ENCODE peak calls at places on chromosomes 4 and X, in nine cellular contexts. C, N, X, H, Z, K, M, D and R are unnamed samples.

GRCh38 chr4:23680616-23681518 is 209.0 kb downstream of the PPARGC1A start:
- DNase-seq in C (no peak), N (no peak), X (no peak), H (no peak), Z (no peak), K (peak; percentile 9), M (peak; percentile 26), D (no peak), R (no peak)

GRCh38 chr4:15906024-15906443 is 32.5 kb downstream of the FGFBP1 start:
- DNase-seq in C (peak; percentile 100), N (peak; percentile 83), X (peak; percentile 30), H (no peak), Z (no peak), K (peak; percentile 99), M (no peak), D (peak; percentile 22), R (no peak)

GRCh38 chr4:16048639-16049448 is 35.0 kb downstream of the PROM1 start:
- DNase-seq in C (no peak), N (no peak), X (no peak), H (no peak), Z (no peak), K (no peak), M (no peak), D (no peak), R (no peak)

GRCh38 chr4:46933686-46934085 is 24.6 kb upstream of the COX7B2 start:
- DNase-seq in C (peak; percentile 55), N (no peak), X (no peak), H (no peak), Z (no peak), K (no peak), M (no peak), D (no peak), R (no peak)

GRCh38 chrX:51496501-51497291 is at the start of gene NUDT11:
- DNase-seq in C (peak; percentile 82), N (no peak), X (peak; percentile 26), H (peak; percentile 75), Z (peak; percentile 18), K (no peak), M (peak; percentile 69), D (peak; percentile 74), R (no peak)

GRCh38 chr4:13906727-13907126 is 279.2 kb upstream of the BOD1L1 start:
- DNase-seq in C (no peak), N (no peak), X (no peak), H (no peak), Z (no peak), K (no peak), M (no peak), D (no peak), R (no peak)

GRCh38 chrX:68684919-68685304 is 37.4 kb downstream of the STARD8 start:
- DNase-seq in C (no peak), N (no peak), X (no peak), H (no peak), Z (no peak), K (no peak), M (no peak), D (no peak), R (no peak)

GRCh38 chr4:172997851-172998250 is 170.8 kb upstream of the GALNT7 start:
- DNase-seq in C (peak; percentile 66), N (no peak), X (no peak), H (no peak), Z (no peak), K (no peak), M (no peak), D (no peak), R (no peak)

GRCh38 chr4:54525602-54526001 is 132.2 kb upstream of the KIT start:
- DNase-seq in C (peak; percentile 81), N (no peak), X (peak; percentile 73), H (no peak), Z (no peak), K (peak; percentile 68), M (peak; percentile 81), D (no peak), R (no peak)

GRCh38 chr4:158253350-158253980 is 43.2 kb downstream of the TMEM144 start:
- DNase-seq in C (peak; percentile 64), N (peak; percentile 56), X (peak; percentile 39), H (no peak), Z (peak; percentile 84), K (peak; percentile 72), M (peak; percentile 67), D (peak; percentile 21), R (no peak)

GRCh38 chr4:109207060-109207459 is 95.4 kb downstream of the COL25A1 start:
- DNase-seq in C (peak; percentile 13), N (no peak), X (no peak), H (no peak), Z (no peak), K (peak; percentile 66), M (peak; percentile 75), D (no peak), R (no peak)

GRCh38 chr4:112322866-112323265 is 25.7 kb downstream of the ALPK1 start:
- DNase-seq in C (no peak), N (no peak), X (no peak), H (no peak), Z (no peak), K (no peak), M (no peak), D (no peak), R (no peak)

GRCh38 chr4:174521800-174522182 is 497 bp downstream of the HPGD start:
- DNase-seq in C (peak; percentile 50), N (no peak), X (no peak), H (no peak), Z (no peak), K (peak; percentile 56), M (no peak), D (peak; percentile 15), R (no peak)
- TF ChIP-seq CTCF in C (peak; percentile 35), N (no peak), X (no peak), H (no peak), Z (no peak), K (no peak), M (no peak), D (no peak), R (no peak)

GRCh38 chr4:6680372-6681034 is 13.2 kb upstream of the S100P start:
- DNase-seq in C (no peak), N (no peak), X (no peak), H (no peak), Z (no peak), K (no peak), M (no peak), D (peak; percentile 65), R (no peak)
- TF ChIP-seq CTCF in C (no peak), N (no peak), X (no peak), H (no peak), Z (no peak), K (peak; percentile 7), M (no peak), D (peak; percentile 16), R (no peak)

GRCh38 chr4:142886566-142886965 is 40.5 kb upstream of the INPP4B start:
- DNase-seq in C (no peak), N (no peak), X (no peak), H (no peak), Z (no peak), K (no peak), M (no peak), D (no peak), R (no peak)

GRCh38 chr4:142881331-142881730 is 35.2 kb upstream of the INPP4B start:
- DNase-seq in C (peak; percentile 36), N (no peak), X (no peak), H (no peak), Z (no peak), K (no peak), M (no peak), D (no peak), R (no peak)

DNA sequence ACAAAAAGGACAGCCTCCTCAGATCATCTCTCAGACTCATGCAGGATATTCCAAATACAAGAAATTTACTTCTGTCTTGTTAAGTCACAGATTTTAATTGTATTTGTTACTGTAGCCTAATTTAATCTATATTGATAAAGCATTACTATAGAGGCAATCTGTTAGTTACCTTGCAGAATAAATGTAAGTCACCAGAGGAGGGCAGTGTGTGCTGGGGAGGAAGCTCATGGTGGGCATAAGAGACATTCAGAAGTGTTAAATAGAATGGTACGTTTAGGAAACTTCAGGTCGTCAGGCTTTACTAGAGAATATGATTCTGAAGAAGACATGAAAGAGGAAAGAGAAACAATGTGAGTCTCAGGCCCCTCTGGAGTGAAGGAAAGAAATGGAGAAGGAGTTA is 37.3 kb upstream of the INPP4B start:
- DNase-seq in C (peak; percentile 12), N (no peak), X (no peak), H (no peak), Z (no peak), K (peak; percentile 26), M (peak; percentile 13), D (peak; percentile 24), R (no peak)
- TF ChIP-seq CTCF in C (peak; percentile 16), N (no peak), X (no peak), H (no peak), Z (peak; percentile 15), K (no peak), M (peak; percentile 20), D (no peak), R (no peak)

GRCh38 chr4:106264331-106264728 is 51.7 kb downstream of the TBCK start:
- DNase-seq in C (peak; percentile 58), N (no peak), X (no peak), H (no peak), Z (no peak), K (peak; percentile 9), M (no peak), D (no peak), R (no peak)

GRCh38 chr4:106263594-106264330 is 52.2 kb downstream of the TBCK start:
- DNase-seq in C (no peak), N (no peak), X (no peak), H (no peak), Z (no peak), K (no peak), M (no peak), D (no peak), R (no peak)

GRCh38 chr4:106268731-106269272 is 47.2 kb downstream of the TBCK start:
- DNase-seq in C (no peak), N (no peak), X (no peak), H (no peak), Z (no peak), K (no peak), M (no peak), D (no peak), R (no peak)

GRCh38 chr4:106261980-106262379 is 54.0 kb downstream of the TBCK start:
- DNase-seq in C (no peak), N (no peak), X (no peak), H (no peak), Z (no peak), K (no peak), M (no peak), D (no peak), R (no peak)

DNA sequence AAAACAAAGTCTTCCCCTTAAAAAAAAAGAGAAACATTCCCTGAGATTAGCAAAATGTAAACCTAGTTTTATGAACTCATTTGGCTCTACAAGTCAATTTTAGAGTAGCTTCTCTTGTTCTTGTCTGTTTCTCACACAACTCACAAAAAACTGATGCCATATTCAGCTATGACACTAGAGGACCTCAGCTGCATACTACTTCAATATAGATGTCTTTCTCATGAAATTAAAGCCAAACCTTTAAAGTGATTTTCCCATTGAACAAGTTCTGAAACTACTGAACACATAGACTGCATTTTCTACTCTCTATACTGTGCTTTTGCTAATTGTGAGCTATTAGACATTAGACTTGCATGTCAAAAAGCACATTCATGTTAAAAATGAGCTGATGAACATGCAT is 49.8 kb downstream of the TBCK start:
- DNase-seq in C (peak; percentile 66), N (peak; percentile 21), X (no peak), H (no peak), Z (no peak), K (peak; percentile 52), M (peak; percentile 65), D (no peak), R (no peak)
- TF ChIP-seq CTCF in C (peak; percentile 59), N (peak; percentile 20), X (no peak), H (peak; percentile 39), Z (peak; percentile 32), K (peak; percentile 58), M (peak; percentile 66), D (no peak), R (peak; percentile 47)